ENCODE peak calls at places on chromosomes 1 and 21, in six cellular contexts. One of them, this sample, is unnamed.

GRCh38 chr1:154220970-154221814 is 437 bp downstream of the UBAP2L start:
- DNase-seq in suprapubic skin: peak
- DNase-seq in sigmoid colon: peak
- DNase-seq in A549: peak
- DNase-seq in stomach: peak
- DNase-seq in ovary: peak
- DNase-seq in this sample: peak

GRCh38 chr1:12144236-12144635 is 22.6 kb upstream of the TNFRSF1B start:
- DNase-seq in ovary: no peak
- DNase-seq in suprapubic skin: no peak
- DNase-seq in A549: no peak
- DNase-seq in sigmoid colon: no peak
- DNase-seq in stomach: no peak
- DNase-seq in this sample: no peak

GRCh38 chr1:54227091-54227602 is 27.2 kb downstream of the MRPL37 start:
- DNase-seq in stomach: no peak
- DNase-seq in suprapubic skin: no peak
- DNase-seq in ovary: peak
- DNase-seq in A549: peak
- DNase-seq in sigmoid colon: no peak
- DNase-seq in this sample: no peak

GRCh38 chr1:21339402-21340229 is 49.4 kb upstream of the ECE1 start:
- DNase-seq in A549: no peak
- DNase-seq in suprapubic skin: no peak
- DNase-seq in ovary: no peak
- DNase-seq in stomach: no peak
- DNase-seq in sigmoid colon: no peak
- DNase-seq in this sample: no peak

GRCh38 chr1:59947047-59947938 is 20.7 kb upstream of the CYP2J2 start:
- DNase-seq in stomach: peak
- DNase-seq in ovary: peak
- DNase-seq in sigmoid colon: peak
- DNase-seq in suprapubic skin: no peak
- DNase-seq in A549: peak
- DNase-seq in this sample: no peak

GRCh38 chr1:246074421-246074820 is 432.7 kb downstream of the SMYD3 start:
- DNase-seq in suprapubic skin: no peak
- DNase-seq in ovary: no peak
- DNase-seq in A549: no peak
- DNase-seq in stomach: no peak
- DNase-seq in sigmoid colon: no peak
- DNase-seq in this sample: no peak

GRCh38 chr1:159009704-159010361 is at the start of gene IFI16:
- DNase-seq in stomach: no peak
- DNase-seq in sigmoid colon: peak
- DNase-seq in suprapubic skin: no peak
- DNase-seq in ovary: peak
- DNase-seq in A549: peak
- DNase-seq in this sample: no peak

GRCh38 chr1:37497832-37498231 is 16.7 kb downstream of the MEAF6 start:
- DNase-seq in suprapubic skin: no peak
- DNase-seq in stomach: peak
- DNase-seq in sigmoid colon: no peak
- DNase-seq in ovary: no peak
- DNase-seq in A549: no peak
- DNase-seq in this sample: no peak

GRCh38 chr1:156128749-156129682 is 14.5 kb downstream of the LMNA start:
- DNase-seq in ovary: peak
- DNase-seq in A549: no peak
- DNase-seq in stomach: no peak
- DNase-seq in sigmoid colon: peak
- DNase-seq in suprapubic skin: no peak
- DNase-seq in this sample: no peak

GRCh38 chr21:35198982-35199732 is 150.1 kb upstream of the RUNX1 start:
- DNase-seq in ovary: no peak
- DNase-seq in sigmoid colon: no peak
- DNase-seq in A549: no peak
- DNase-seq in stomach: no peak
- DNase-seq in suprapubic skin: no peak
- DNase-seq in this sample: no peak

GRCh38 chr1:178438432-178438831 is 58.3 kb downstream of the CLEC20A start:
- DNase-seq in ovary: no peak
- DNase-seq in suprapubic skin: no peak
- DNase-seq in sigmoid colon: no peak
- DNase-seq in A549: no peak
- DNase-seq in stomach: no peak
- DNase-seq in this sample: no peak

GRCh38 chr1:204180133-204180532 is 14.0 kb upstream of the REN start:
- DNase-seq in stomach: no peak
- DNase-seq in suprapubic skin: no peak
- DNase-seq in sigmoid colon: no peak
- DNase-seq in ovary: no peak
- DNase-seq in A549: no peak
- DNase-seq in this sample: no peak

GRCh38 chr1:25028910-25029599 is 99.0 kb upstream of the RUNX3 start:
- DNase-seq in stomach: no peak
- DNase-seq in ovary: no peak
- DNase-seq in A549: no peak
- DNase-seq in sigmoid colon: no peak
- DNase-seq in suprapubic skin: no peak
- DNase-seq in this sample: no peak

GRCh38 chr1:159900086-159900680 is at the start of gene CFAP45:
- DNase-seq in sigmoid colon: peak
- DNase-seq in ovary: peak
- DNase-seq in A549: no peak
- DNase-seq in stomach: peak
- DNase-seq in suprapubic skin: peak
- DNase-seq in this sample: peak

GRCh38 chr1:172753964-172754363 is 95.1 kb downstream of the FASLG start:
- DNase-seq in A549: no peak
- DNase-seq in suprapubic skin: no peak
- DNase-seq in sigmoid colon: no peak
- DNase-seq in stomach: no peak
- DNase-seq in ovary: no peak
- DNase-seq in this sample: no peak

GRCh38 chr21:44914176-44914874 is 6.4 kb downstream of the ITGB2 start:
- DNase-seq in suprapubic skin: no peak
- DNase-seq in sigmoid colon: no peak
- DNase-seq in A549: no peak
- DNase-seq in ovary: no peak
- DNase-seq in stomach: peak
- DNase-seq in this sample: no peak

GRCh38 chr21:34639250-34639649 is 24.3 kb upstream of the RCAN1 start:
- DNase-seq in stomach: no peak
- DNase-seq in suprapubic skin: no peak
- DNase-seq in A549: no peak
- DNase-seq in ovary: no peak
- DNase-seq in sigmoid colon: no peak
- DNase-seq in this sample: no peak

GRCh38 chr1:2230781-2231666 is 2.9 kb downstream of the SKI start:
- DNase-seq in suprapubic skin: no peak
- DNase-seq in A549: no peak
- DNase-seq in ovary: peak
- DNase-seq in stomach: no peak
- DNase-seq in sigmoid colon: no peak
- DNase-seq in this sample: no peak

GRCh38 chr1:172821609-172822274 is 162.8 kb downstream of the FASLG start:
- DNase-seq in ovary: no peak
- DNase-seq in A549: no peak
- DNase-seq in sigmoid colon: no peak
- DNase-seq in stomach: no peak
- DNase-seq in suprapubic skin: no peak
- DNase-seq in this sample: no peak

GRCh38 chr1:51472349-51472748 is 46.7 kb downstream of the EPS15 start:
- DNase-seq in suprapubic skin: no peak
- DNase-seq in sigmoid colon: no peak
- DNase-seq in A549: no peak
- DNase-seq in stomach: no peak
- DNase-seq in ovary: no peak
- DNase-seq in this sample: no peak

GRCh38 chr1:150429805-150430204 is 57.4 kb upstream of the TARS2 start:
- DNase-seq in suprapubic skin: no peak
- DNase-seq in sigmoid colon: no peak
- DNase-seq in stomach: no peak
- DNase-seq in ovary: no peak
- DNase-seq in A549: peak
- DNase-seq in this sample: no peak

GRCh38 chr21:45562965-45563364 is 20.7 kb upstream of the SLC19A1 start:
- DNase-seq in sigmoid colon: no peak
- DNase-seq in A549: no peak
- DNase-seq in ovary: no peak
- DNase-seq in stomach: no peak
- DNase-seq in suprapubic skin: no peak
- DNase-seq in this sample: no peak

GRCh38 chr1:207849016-207849415 is 61.9 kb downstream of the CD34 start:
- DNase-seq in ovary: no peak
- DNase-seq in stomach: no peak
- DNase-seq in A549: no peak
- DNase-seq in sigmoid colon: no peak
- DNase-seq in suprapubic skin: no peak
- DNase-seq in this sample: no peak
- TF ChIP-seq EP300 in ovary: no peak
- TF ChIP-seq EP300 in stomach: no peak
- TF ChIP-seq EP300 in A549: no peak
- TF ChIP-seq EP300 in sigmoid colon: no peak
- TF ChIP-seq EP300 in suprapubic skin: no peak
- TF ChIP-seq EP300 in this sample: no peak

DNA sequence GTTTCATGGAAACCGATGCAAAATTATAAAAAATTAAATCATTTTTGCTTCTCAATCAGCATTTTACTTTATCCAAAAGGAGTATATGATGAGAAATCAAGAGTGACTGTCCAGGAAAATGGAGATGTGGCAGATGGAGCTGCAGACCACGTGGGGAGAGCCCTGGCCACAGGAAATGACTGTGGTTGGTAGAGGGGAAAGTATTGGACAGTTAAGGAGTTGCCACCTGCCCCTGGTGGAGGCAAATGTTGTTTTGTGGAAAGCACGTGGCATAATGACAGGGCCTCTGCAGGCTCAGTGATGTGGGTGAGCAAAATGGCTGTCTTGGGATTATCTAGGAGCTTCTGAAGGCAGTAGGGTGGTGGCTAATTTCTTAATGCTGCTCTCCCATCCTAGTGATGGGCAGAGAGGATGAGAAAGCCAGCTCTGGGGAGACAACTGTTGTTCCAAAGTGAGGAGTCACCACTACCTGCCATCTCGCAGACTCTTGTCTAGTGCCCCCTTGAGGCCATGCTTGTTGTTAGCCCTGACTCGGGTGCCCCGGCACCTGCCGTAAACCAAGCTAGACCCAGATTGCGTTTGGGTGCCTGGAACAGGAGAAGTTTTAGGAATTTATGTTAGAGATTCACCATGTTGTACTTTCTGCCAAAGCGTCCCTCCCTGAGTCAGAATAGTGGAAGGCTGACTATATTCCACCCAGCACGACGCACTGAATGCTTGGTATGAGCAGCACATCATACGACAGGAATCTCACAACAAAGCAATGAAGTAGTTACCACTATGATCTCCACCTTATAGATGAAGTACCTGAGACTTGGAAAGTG is 144.0 kb downstream of the ROR1 start:
- DNase-seq in stomach: no peak
- DNase-seq in sigmoid colon: no peak
- DNase-seq in ovary: no peak
- DNase-seq in suprapubic skin: no peak
- DNase-seq in A549: no peak
- DNase-seq in this sample: no peak
- TF ChIP-seq CTCF in stomach: no peak
- TF ChIP-seq CTCF in sigmoid colon: peak
- TF ChIP-seq CTCF in ovary: no peak
- TF ChIP-seq CTCF in suprapubic skin: no peak
- TF ChIP-seq CTCF in A549: peak
- TF ChIP-seq CTCF in this sample: no peak

GRCh38 chr1:16175610-16176553 is 20.0 kb upstream of the EPHA2 start:
- DNase-seq in ovary: peak
- DNase-seq in A549: no peak
- DNase-seq in stomach: peak
- DNase-seq in sigmoid colon: peak
- DNase-seq in suprapubic skin: peak
- DNase-seq in this sample: no peak
- TF ChIP-seq EP300 in ovary: no peak
- TF ChIP-seq EP300 in A549: no peak
- TF ChIP-seq EP300 in stomach: no peak
- TF ChIP-seq EP300 in sigmoid colon: no peak
- TF ChIP-seq EP300 in suprapubic skin: no peak
- TF ChIP-seq EP300 in this sample: no peak

DNA sequence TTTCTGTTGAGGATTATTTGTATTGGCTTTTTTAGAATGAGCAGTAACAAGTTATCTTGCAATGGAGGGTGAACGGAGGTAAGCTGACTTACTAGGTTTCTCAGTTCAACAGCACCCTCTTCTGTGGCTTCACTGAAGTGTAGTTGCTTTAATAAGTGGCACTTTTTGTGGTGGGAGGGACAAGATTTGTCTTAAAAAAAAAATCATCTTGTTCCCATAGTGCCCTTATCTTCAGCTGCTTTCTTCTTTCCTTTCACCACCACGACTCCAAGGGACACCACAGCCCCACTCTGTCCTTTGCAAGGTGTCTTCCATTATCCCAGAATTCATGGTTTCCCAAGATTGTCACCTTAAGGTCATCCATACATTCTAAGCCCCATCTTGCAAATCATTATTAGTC is 92.9 kb downstream of the PIGK start:
- DNase-seq in sigmoid colon: no peak
- DNase-seq in ovary: peak
- DNase-seq in suprapubic skin: no peak
- DNase-seq in stomach: no peak
- DNase-seq in A549: no peak
- DNase-seq in this sample: no peak
- TF ChIP-seq CTCF in sigmoid colon: peak
- TF ChIP-seq CTCF in ovary: no peak
- TF ChIP-seq CTCF in suprapubic skin: no peak
- TF ChIP-seq CTCF in stomach: peak
- TF ChIP-seq CTCF in A549: peak
- TF ChIP-seq CTCF in this sample: peak

DNA sequence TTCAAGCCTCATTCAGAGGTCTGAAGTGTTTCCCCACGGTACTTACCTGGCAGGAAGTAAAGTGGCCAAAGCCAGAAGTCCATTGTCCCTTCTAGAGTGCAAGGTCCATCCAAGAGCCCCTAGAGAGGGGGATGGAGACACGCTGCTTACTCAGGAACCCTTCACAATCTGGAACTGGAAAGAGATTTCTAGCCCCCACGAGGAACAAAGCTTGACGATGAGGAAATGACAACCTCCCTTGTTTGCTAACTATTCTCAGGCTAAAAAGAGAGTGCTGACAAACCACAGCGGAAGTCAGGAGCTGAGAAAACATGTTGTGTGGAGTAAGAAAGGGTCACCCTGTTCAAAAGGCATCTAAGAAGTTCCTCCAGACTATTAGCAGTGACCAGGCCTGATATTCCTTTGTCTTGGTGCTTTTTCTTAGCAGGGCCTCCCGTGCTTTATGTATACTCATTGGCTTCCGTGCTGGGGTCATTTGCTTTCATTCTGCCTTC is at the start of gene FCMR:
- DNase-seq in A549: no peak
- DNase-seq in suprapubic skin: no peak
- DNase-seq in sigmoid colon: no peak
- DNase-seq in stomach: no peak
- DNase-seq in ovary: no peak
- DNase-seq in this sample: no peak
- TF ChIP-seq EP300 in A549: no peak
- TF ChIP-seq EP300 in suprapubic skin: no peak
- TF ChIP-seq EP300 in sigmoid colon: no peak
- TF ChIP-seq EP300 in stomach: no peak
- TF ChIP-seq EP300 in ovary: no peak
- TF ChIP-seq EP300 in this sample: no peak

This sample was measured in esophagus muscularis mucosa.